ENCODE peak calls at places on chromosome 1, in seven cellular contexts. D is ACHN; M is H9; H is effector memory CD8-positive, alpha-beta T cell; A is Calu3; Z is hepatocyte; E is EH. F is an unnamed sample.

GRCh38 chr1:89757532-89757931 is 63.3 kb upstream of the LRRC8D start:
- DNase-seq in Z (no peak), H (no peak), D (no peak), A (no peak), M (no peak), E (peak), F (peak)

GRCh38 chr1:210170220-210170619 is 62.4 kb upstream of the SERTAD4 start:
- DNase-seq in A (no peak), D (no peak), E (no peak), Z (no peak), M (no peak), H (no peak), F (no peak)

GRCh38 chr1:220294754-220295419 is 22.6 kb upstream of the RAB3GAP2 start:
- DNase-seq in E (peak), A (no peak), M (no peak), H (no peak), Z (no peak), D (no peak), F (no peak)

GRCh38 chr1:38529337-38529860 is 330.2 kb downstream of the RRAGC start:
- DNase-seq in M (no peak), H (no peak), D (no peak), Z (no peak), E (no peak), A (no peak), F (no peak)

GRCh38 chr1:219991511-219991810 is 54.8 kb downstream of the EPRS1 start:
- DNase-seq in D (peak), Z (no peak), A (no peak), E (no peak), H (no peak), M (no peak), F (no peak)

GRCh38 chr1:181906631-181907030 is 154.9 kb downstream of the ZNF648 start:
- DNase-seq in Z (no peak), H (no peak), M (no peak), E (no peak), A (no peak), D (no peak), F (no peak)

GRCh38 chr1:26530898-26531598 is 1.5 kb downstream of the RPS6KA1 start:
- DNase-seq in E (peak), M (peak), Z (peak), A (peak), D (peak), H (no peak), F (no peak)

GRCh38 chr1:187626056-187626455 is 797.3 kb downstream of the PLA2G4A start:
- DNase-seq in A (no peak), D (no peak), E (no peak), H (no peak), M (no peak), Z (peak), F (no peak)

GRCh38 chr1:242828199-242828598 is 303.7 kb upstream of the PLD5 start:
- DNase-seq in M (no peak), D (peak), E (no peak), H (no peak), Z (no peak), A (no peak), F (no peak)

GRCh38 chr1:11655263-11656079 is 794 bp downstream of the FBXO44 start:
- DNase-seq in E (no peak), A (no peak), H (no peak), D (no peak), M (no peak), Z (no peak), F (no peak)

GRCh38 chr1:39102537-39103320 is 76.6 kb downstream of the NDUFS5 start:
- DNase-seq in A (peak), Z (peak), H (no peak), E (peak), D (peak), M (peak), F (peak)

GRCh38 chr1:22611530-22611947 is 24.9 kb upstream of the C1QA start:
- DNase-seq in H (no peak), M (peak), E (peak), D (peak), A (peak), Z (peak), F (peak)

GRCh38 chr1:78229344-78229743 is 183.6 kb downstream of the GIPC2 start:
- DNase-seq in D (no peak), H (no peak), M (no peak), Z (no peak), E (peak), A (peak), F (no peak)

GRCh38 chr1:151199860-151200581 is 1.7 kb downstream of the PIP5K1A start:
- DNase-seq in H (no peak), A (no peak), E (peak), Z (peak), D (peak), M (no peak), F (no peak)

GRCh38 chr1:9069324-9070100 is at the start of gene SLC2A5:
- DNase-seq in D (no peak), Z (no peak), A (no peak), E (no peak), H (no peak), M (no peak), F (no peak)

GRCh38 chr1:233241782-233242181 is 53.7 kb downstream of the PCNX2 start:
- DNase-seq in M (no peak), E (no peak), H (no peak), A (no peak), Z (no peak), D (no peak), F (no peak)

F was measured in naive thymus-derived CD4-positive, alpha-beta T cell.